ENCODE peak calls at places on chromosomes 6 and 20, in six cellular contexts. One of them, this sample, is unnamed.

GRCh38 chr6:109762769-109763450 is 71.8 kb downstream of the FIG4 start:
- DNase-seq in IMR-90: peak
- DNase-seq in mesendoderm: no peak
- DNase-seq in H9: no peak
- DNase-seq in mesenchymal stem cell: no peak
- DNase-seq in H1: no peak
- DNase-seq in this sample: no peak

GRCh38 chr6:75065524-75065923 is 140.3 kb downstream of the COL12A1 start:
- DNase-seq in IMR-90: peak
- DNase-seq in mesendoderm: peak
- DNase-seq in H9: peak
- DNase-seq in mesenchymal stem cell: peak
- DNase-seq in H1: no peak
- DNase-seq in this sample: no peak

GRCh38 chr6:134347916-134348805 is 30.2 kb upstream of the SGK1 start:
- DNase-seq in IMR-90: peak
- DNase-seq in mesendoderm: no peak
- DNase-seq in H9: no peak
- DNase-seq in mesenchymal stem cell: peak
- DNase-seq in H1: no peak
- DNase-seq in this sample: no peak

GRCh38 chr6:105989178-105989577 is 97.0 kb upstream of the PRDM1 start:
- DNase-seq in IMR-90: no peak
- DNase-seq in mesendoderm: no peak
- DNase-seq in H9: no peak
- DNase-seq in mesenchymal stem cell: no peak
- DNase-seq in H1: no peak
- DNase-seq in this sample: no peak

GRCh38 chr6:108175592-108176279 is 9.9 kb downstream of the NR2E1 start:
- DNase-seq in IMR-90: no peak
- DNase-seq in mesendoderm: no peak
- DNase-seq in H9: peak
- DNase-seq in mesenchymal stem cell: no peak
- DNase-seq in H1: no peak
- DNase-seq in this sample: no peak

GRCh38 chr6:56343295-56343694 is 95.9 kb upstream of the COL21A1 start:
- DNase-seq in IMR-90: no peak
- DNase-seq in mesendoderm: no peak
- DNase-seq in H9: no peak
- DNase-seq in mesenchymal stem cell: no peak
- DNase-seq in H1: no peak
- DNase-seq in this sample: no peak

GRCh38 chr6:22189946-22190345 is 106.9 kb downstream of the PRL start:
- DNase-seq in IMR-90: no peak
- DNase-seq in mesendoderm: no peak
- DNase-seq in H9: no peak
- DNase-seq in mesenchymal stem cell: no peak
- DNase-seq in H1: no peak
- DNase-seq in this sample: no peak

GRCh38 chr20:36084356-36084755 is 70.2 kb upstream of the EPB41L1 start:
- DNase-seq in IMR-90: no peak
- DNase-seq in mesendoderm: no peak
- DNase-seq in H9: no peak
- DNase-seq in mesenchymal stem cell: no peak
- DNase-seq in H1: no peak
- DNase-seq in this sample: no peak

GRCh38 chr6:150969901-150970300 is 104.4 kb downstream of the MTHFD1L start:
- DNase-seq in IMR-90: no peak
- DNase-seq in mesendoderm: no peak
- DNase-seq in H9: no peak
- DNase-seq in mesenchymal stem cell: no peak
- DNase-seq in H1: no peak
- DNase-seq in this sample: no peak

GRCh38 chr6:105951322-105951721 is 134.8 kb upstream of the PRDM1 start:
- DNase-seq in IMR-90: no peak
- DNase-seq in mesendoderm: peak
- DNase-seq in H9: no peak
- DNase-seq in mesenchymal stem cell: no peak
- DNase-seq in H1: no peak
- DNase-seq in this sample: no peak

GRCh38 chr6:129679250-129679649 is 30.7 kb downstream of the ARHGAP18 start:
- DNase-seq in IMR-90: peak
- DNase-seq in mesendoderm: no peak
- DNase-seq in H9: no peak
- DNase-seq in mesenchymal stem cell: no peak
- DNase-seq in H1: no peak
- DNase-seq in this sample: no peak

GRCh38 chr20:47305667-47306066 is 50.8 kb downstream of the ZMYND8 start:
- DNase-seq in IMR-90: peak
- DNase-seq in mesendoderm: no peak
- DNase-seq in H9: no peak
- DNase-seq in mesenchymal stem cell: peak
- DNase-seq in H1: no peak
- DNase-seq in this sample: no peak

GRCh38 chr6:2943564-2943955 is 27.8 kb downstream of the SERPINB6 start:
- DNase-seq in IMR-90: no peak
- DNase-seq in mesendoderm: no peak
- DNase-seq in H9: no peak
- DNase-seq in mesenchymal stem cell: no peak
- DNase-seq in H1: no peak
- DNase-seq in this sample: no peak

GRCh38 chr6:1062786-1063545 is 248.9 kb upstream of the FOXQ1 start:
- DNase-seq in IMR-90: peak
- DNase-seq in mesendoderm: peak
- DNase-seq in H9: peak
- DNase-seq in mesenchymal stem cell: no peak
- DNase-seq in H1: peak
- DNase-seq in this sample: no peak

GRCh38 chr6:168968228-168968627 is 285.4 kb downstream of the THBS2 start:
- DNase-seq in IMR-90: peak
- DNase-seq in mesendoderm: peak
- DNase-seq in H9: no peak
- DNase-seq in mesenchymal stem cell: peak
- DNase-seq in H1: no peak
- DNase-seq in this sample: no peak

GRCh38 chr20:59627298-59627697 is 23.0 kb downstream of the PHACTR3 start:
- DNase-seq in IMR-90: no peak
- DNase-seq in mesendoderm: no peak
- DNase-seq in H9: no peak
- DNase-seq in mesenchymal stem cell: no peak
- DNase-seq in H1: no peak
- DNase-seq in this sample: no peak

GRCh38 chr6:100203391-100203790 is 209.4 kb upstream of the MCHR2 start:
- DNase-seq in IMR-90: peak
- DNase-seq in mesendoderm: no peak
- DNase-seq in H9: no peak
- DNase-seq in mesenchymal stem cell: peak
- DNase-seq in H1: no peak
- DNase-seq in this sample: no peak

GRCh38 chr6:145669627-145670034 is 65.7 kb downstream of the EPM2A start:
- DNase-seq in IMR-90: peak
- DNase-seq in mesendoderm: no peak
- DNase-seq in H9: no peak
- DNase-seq in mesenchymal stem cell: peak
- DNase-seq in H1: no peak
- DNase-seq in this sample: no peak

GRCh38 chr6:49676671-49677281 is 36.6 kb downstream of the CRISP2 start:
- DNase-seq in IMR-90: peak
- DNase-seq in mesendoderm: peak
- DNase-seq in H9: no peak
- DNase-seq in mesenchymal stem cell: peak
- DNase-seq in H1: no peak
- DNase-seq in this sample: no peak

GRCh38 chr6:80143312-80143960 is 37.0 kb downstream of the BCKDHB start:
- DNase-seq in IMR-90: peak
- DNase-seq in mesendoderm: no peak
- DNase-seq in H9: no peak
- DNase-seq in mesenchymal stem cell: peak
- DNase-seq in H1: no peak
- DNase-seq in this sample: no peak

GRCh38 chr6:68559052-68559451 is 76.0 kb upstream of the ADGRB3 start:
- DNase-seq in IMR-90: no peak
- DNase-seq in mesendoderm: peak
- DNase-seq in H9: no peak
- DNase-seq in mesenchymal stem cell: no peak
- DNase-seq in H1: no peak
- DNase-seq in this sample: no peak

GRCh38 chr20:10547276-10548114 is 112.4 kb downstream of the SLX4IP start:
- DNase-seq in IMR-90: peak
- DNase-seq in mesendoderm: no peak
- DNase-seq in H9: no peak
- DNase-seq in mesenchymal stem cell: peak
- DNase-seq in H1: no peak
- DNase-seq in this sample: no peak

GRCh38 chr20:62549029-62549428 is 73.2 kb upstream of the GATA5 start:
- DNase-seq in IMR-90: no peak
- DNase-seq in mesendoderm: no peak
- DNase-seq in H9: no peak
- DNase-seq in mesenchymal stem cell: no peak
- DNase-seq in H1: no peak
- DNase-seq in this sample: no peak

GRCh38 chr6:56359201-56359899 is 112.0 kb upstream of the COL21A1 start:
- DNase-seq in IMR-90: peak
- DNase-seq in mesendoderm: peak
- DNase-seq in H9: peak
- DNase-seq in mesenchymal stem cell: peak
- DNase-seq in H1: no peak
- DNase-seq in this sample: peak

GRCh38 chr6:148231572-148231971 is 111.1 kb upstream of the SASH1 start:
- DNase-seq in IMR-90: peak
- DNase-seq in mesendoderm: no peak
- DNase-seq in H9: no peak
- DNase-seq in mesenchymal stem cell: no peak
- DNase-seq in H1: no peak
- DNase-seq in this sample: no peak

GRCh38 chr20:11912013-11912663 is 5.6 kb upstream of the BTBD3 start:
- DNase-seq in IMR-90: no peak
- DNase-seq in mesendoderm: peak
- DNase-seq in H9: no peak
- DNase-seq in mesenchymal stem cell: no peak
- DNase-seq in H1: no peak
- DNase-seq in this sample: no peak

GRCh38 chr6:101195581-101195980 is 197.9 kb upstream of the GRIK2 start:
- DNase-seq in IMR-90: peak
- DNase-seq in mesendoderm: no peak
- DNase-seq in H9: no peak
- DNase-seq in mesenchymal stem cell: peak
- DNase-seq in H1: no peak
- DNase-seq in this sample: no peak

GRCh38 chr6:102197211-102197610 is 803.7 kb downstream of the GRIK2 start:
- DNase-seq in IMR-90: no peak
- DNase-seq in mesendoderm: peak
- DNase-seq in H9: no peak
- DNase-seq in mesenchymal stem cell: no peak
- DNase-seq in H1: no peak
- DNase-seq in this sample: no peak

GRCh38 chr6:75600694-75601265 is 900 bp upstream of the SENP6 start:
- DNase-seq in IMR-90: no peak
- DNase-seq in mesendoderm: no peak
- DNase-seq in H9: no peak
- DNase-seq in mesenchymal stem cell: peak
- DNase-seq in H1: no peak
- DNase-seq in this sample: no peak

GRCh38 chr20:63978319-63979220 is 872 bp downstream of the SAMD10 start:
- DNase-seq in IMR-90: peak
- DNase-seq in mesendoderm: peak
- DNase-seq in H9: peak
- DNase-seq in mesenchymal stem cell: peak
- DNase-seq in H1: no peak
- DNase-seq in this sample: no peak

GRCh38 chr20:63979221-63979548 is 257 bp downstream of the SAMD10 start:
- DNase-seq in IMR-90: no peak
- DNase-seq in mesendoderm: no peak
- DNase-seq in H9: no peak
- DNase-seq in mesenchymal stem cell: no peak
- DNase-seq in H1: no peak
- DNase-seq in this sample: no peak

GRCh38 chr20:63980317-63980805 is 571 bp upstream of the PRPF6 start:
- DNase-seq in IMR-90: no peak
- DNase-seq in mesendoderm: no peak
- DNase-seq in H9: no peak
- DNase-seq in mesenchymal stem cell: no peak
- DNase-seq in H1: no peak
- DNase-seq in this sample: no peak

GRCh38 chr20:63980806-63981728 is at the start of gene PRPF6:
- DNase-seq in IMR-90: peak
- DNase-seq in mesendoderm: peak
- DNase-seq in H9: peak
- DNase-seq in mesenchymal stem cell: peak
- DNase-seq in H1: peak
- DNase-seq in this sample: peak

GRCh38 chr20:63979549-63980316 is at the start of gene SAMD10:
- DNase-seq in IMR-90: peak
- DNase-seq in mesendoderm: peak
- DNase-seq in H9: peak
- DNase-seq in mesenchymal stem cell: peak
- DNase-seq in H1: no peak
- DNase-seq in this sample: no peak
- H2BK120ac ChIP-seq in IMR-90: peak
- H2BK120ac ChIP-seq in mesendoderm: no peak
- H2BK120ac ChIP-seq in H9: no peak
- H2BK120ac ChIP-seq in mesenchymal stem cell: peak
- H2BK120ac ChIP-seq in H1: peak
- H2BK120ac ChIP-seq in this sample: peak

GRCh38 chr6:28587746-28588075 is 62.0 kb downstream of the GPX5 start:
- DNase-seq in IMR-90: no peak
- DNase-seq in mesendoderm: no peak
- DNase-seq in H9: no peak
- DNase-seq in mesenchymal stem cell: peak
- DNase-seq in H1: no peak
- DNase-seq in this sample: no peak
- H3K9ac ChIP-seq in IMR-90: no peak
- H3K9ac ChIP-seq in mesendoderm: peak
- H3K9ac ChIP-seq in H9: peak
- H3K9ac ChIP-seq in mesenchymal stem cell: peak
- H3K9ac ChIP-seq in H1: peak
- H3K9ac ChIP-seq in this sample: no peak

DNA sequence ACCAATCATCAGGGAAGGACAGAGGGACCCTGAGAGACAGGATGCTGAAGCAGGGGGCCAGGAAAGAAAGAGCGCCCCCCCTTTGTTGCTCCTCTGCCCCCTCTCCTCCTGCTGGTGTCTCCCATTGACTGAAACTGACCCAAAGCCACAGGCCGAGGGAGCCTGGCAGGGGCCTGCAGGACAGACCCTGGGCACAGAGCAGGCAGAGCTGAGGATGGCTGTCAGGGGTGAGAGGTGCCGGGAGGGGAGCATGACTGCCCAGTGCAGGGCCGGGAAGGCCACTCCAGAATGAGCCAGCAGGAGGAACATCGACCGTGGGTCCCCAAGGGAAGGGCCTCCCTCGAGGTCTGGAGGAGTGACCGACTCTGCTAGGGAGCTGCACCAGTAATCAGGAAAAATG is 427.8 kb downstream of the PREX1 start:
- DNase-seq in IMR-90: no peak
- DNase-seq in mesendoderm: no peak
- DNase-seq in H9: no peak
- DNase-seq in mesenchymal stem cell: no peak
- DNase-seq in H1: no peak
- DNase-seq in this sample: no peak
- H2AK5ac ChIP-seq in IMR-90: no peak
- H2AK5ac ChIP-seq in mesendoderm: no peak
- H2AK5ac ChIP-seq in H9: no peak
- H2AK5ac ChIP-seq in mesenchymal stem cell: peak
- H2AK5ac ChIP-seq in H1: no peak
- H2AK5ac ChIP-seq in this sample: peak

GRCh38 chr20:6055981-6056569 is 2.2 kb upstream of the LRRN4 start:
- DNase-seq in IMR-90: no peak
- DNase-seq in mesendoderm: no peak
- DNase-seq in H9: no peak
- DNase-seq in mesenchymal stem cell: peak
- DNase-seq in H1: no peak
- DNase-seq in this sample: no peak
- H2BK120ac ChIP-seq in IMR-90: no peak
- H2BK120ac ChIP-seq in mesendoderm: no peak
- H2BK120ac ChIP-seq in H9: no peak
- H2BK120ac ChIP-seq in mesenchymal stem cell: no peak
- H2BK120ac ChIP-seq in H1: no peak
- H2BK120ac ChIP-seq in this sample: no peak

This sample was measured in neuronal stem cell.